ENCODE peak calls at places on chromosomes 2 and 18, in eight cellular contexts. B, Y, G, M, U, V, S and W are unnamed samples.

GRCh38 chr2:228103379-228103778 is 78.1 kb downstream of the SPHKAP start:
- DNase-seq in B (no peak), Y (no peak), G (no peak), M (no peak), U (no peak), V (no peak), S (no peak), W (no peak)

GRCh38 chr2:71680925-71681324 is 227.6 kb downstream of the DYSF start:
- DNase-seq in B (no peak), Y (no peak), G (no peak), M (no peak), U (no peak), V (peak), S (no peak), W (no peak)

GRCh38 chr2:72924353-72925240 is 7.3 kb downstream of the EMX1 start:
- DNase-seq in B (no peak), Y (peak), G (no peak), M (no peak), U (no peak), V (no peak), S (no peak), W (no peak)

GRCh38 chr2:172613610-172614231 is 57.8 kb downstream of the PDK1 start:
- DNase-seq in B (no peak), Y (no peak), G (no peak), M (no peak), U (no peak), V (no peak), S (no peak), W (no peak)

GRCh38 chr2:145110668-145111067 is 590.7 kb upstream of the ZEB2 start:
- DNase-seq in B (peak), Y (no peak), G (no peak), M (no peak), U (no peak), V (no peak), S (peak), W (no peak)

GRCh38 chr18:70981400-70982140 is 692.7 kb downstream of the SOCS6 start:
- DNase-seq in B (no peak), Y (no peak), G (no peak), M (no peak), U (no peak), V (no peak), S (peak), W (no peak)

GRCh38 chr2:233855345-233855744 is 1.0 kb upstream of the HJURP start:
- DNase-seq in B (no peak), Y (no peak), G (no peak), M (no peak), U (no peak), V (no peak), S (no peak), W (no peak)

GRCh38 chr2:63058149-63058741 is 7.6 kb downstream of the OTX1 start:
- DNase-seq in B (peak), Y (peak), G (no peak), M (no peak), U (no peak), V (no peak), S (peak), W (no peak)

GRCh38 chr2:85213404-85213803 is 80.2 kb downstream of the TCF7L1 start:
- DNase-seq in B (no peak), Y (no peak), G (no peak), M (no peak), U (no peak), V (no peak), S (no peak), W (no peak)

GRCh38 chr2:774436-774835 is 97.2 kb upstream of the TMEM18 start:
- DNase-seq in B (no peak), Y (no peak), G (no peak), M (no peak), U (no peak), V (no peak), S (no peak), W (no peak)

GRCh38 chr2:134039912-134040581 is 213.8 kb upstream of the MGAT5 start:
- DNase-seq in B (no peak), Y (no peak), G (no peak), M (no peak), U (no peak), V (no peak), S (no peak), W (no peak)